ENCODE peak calls at places on chromosome 18, in four cellular contexts. O is iPS-NIHi11; T is activated naive CD4-positive, alpha-beta T cell treated with Interleukin-2 at 50 U/mL for 16 hours; W is nephron progenitor cell. N is an unnamed sample.

GRCh38 chr18:51135361-51135760 is 62.1 kb downstream of the MEX3C start:
- DNase-seq in T (no peak), W (no peak), O (no peak), N (no peak)

GRCh38 chr18:33573193-33573592 is 4.8 kb upstream of the ASXL3 start:
- DNase-seq in O (no peak), W (no peak), T (no peak), N (no peak)

GRCh38 chr18:32110005-32110404 is 18.3 kb downstream of the RNF138 start:
- DNase-seq in O (no peak), W (no peak), T (no peak), N (no peak)

GRCh38 chr18:31643003-31643402 is 41.4 kb downstream of the B4GALT6 start:
- DNase-seq in O (no peak), W (no peak), T (no peak), N (no peak)

GRCh38 chr18:44761812-44762211 is 81.1 kb downstream of the SETBP1 start:
- DNase-seq in W (no peak), T (no peak), O (no peak), N (no peak)

GRCh38 chr18:46449033-46449432 is 208.0 kb downstream of the LOXHD1 start:
- DNase-seq in O (no peak), W (no peak), T (no peak), N (no peak)

GRCh38 chr18:3585656-3586509 is 135.9 kb downstream of the TGIF1 start:
- DNase-seq in W (peak), T (peak), O (peak), N (peak)

GRCh38 chr18:49193896-49194295 is 243.1 kb upstream of the SMAD7 start:
- DNase-seq in W (no peak), T (no peak), O (no peak), N (no peak)

N was measured in endothelial cell.